ENCODE peak calls at places on chromosome 3, in eight cellular contexts. D is activated CD8-positive, alpha-beta memory T cell treated with anti-CD3 and anti-CD28 coated beads for 48 hours; U is AG10803; I is heart right ventricle; B is heart left ventricle; F is foreskin melanocyte; E is substantia nigra; S is GM12865. C is an unnamed sample.
A peak's percentile ranks its signal among the peaks of the same experiment; 100 is the strongest.

GRCh38 chr3:69200384-69201068 is 78.1 kb upstream of the LMOD3 start:
- DNase-seq in D (no peak), U (peak; percentile 3), I (no peak), B (no peak), F (no peak), E (no peak), S (no peak), C (peak; percentile 45)

GRCh38 chr3:188979236-188979635 is 192.5 kb upstream of the TPRG1 start:
- DNase-seq in D (no peak), U (no peak), I (no peak), B (no peak), F (no peak), E (no peak), S (no peak), C (no peak)

GRCh38 chr3:157130881-157131251 is 29.1 kb downstream of the CCNL1 start:
- DNase-seq in D (no peak), U (no peak), I (no peak), B (no peak), F (no peak), E (no peak), S (no peak), C (no peak)

GRCh38 chr3:63995056-63995576 is 28.2 kb downstream of the PSMD6 start:
- DNase-seq in D (no peak), U (no peak), I (no peak), B (no peak), F (no peak), E (no peak), S (no peak), C (no peak)

GRCh38 chr3:42984701-42985100 is 5.6 kb downstream of the GASK1A start:
- DNase-seq in D (no peak), U (no peak), I (no peak), B (no peak), F (no peak), E (no peak), S (no peak), C (no peak)

GRCh38 chr3:89098964-89099585 is 8.3 kb upstream of the EPHA3 start:
- DNase-seq in D (no peak), U (peak; percentile 66), I (peak; percentile 16), B (no peak), F (peak; percentile 53), E (peak; percentile 11), S (peak; percentile 58), C (peak; percentile 19)

GRCh38 chr3:3403700-3404099 is 224.2 kb upstream of the CRBN start:
- DNase-seq in D (no peak), U (no peak), I (no peak), B (no peak), F (no peak), E (no peak), S (no peak), C (no peak)

GRCh38 chr3:59820352-59820934 is 770.6 kb upstream of the CFAP20DC start:
- DNase-seq in D (no peak), U (peak; percentile 28), I (no peak), B (no peak), F (no peak), E (no peak), S (no peak), C (no peak)

GRCh38 chr3:42683875-42684593 is 1.3 kb upstream of the KLHL40 start:
- DNase-seq in D (no peak), U (peak; percentile 93), I (no peak), B (peak; percentile 88), F (peak; percentile 66), E (peak; percentile 39), S (no peak), C (peak; percentile 90)

GRCh38 chr3:161413127-161413854 is 42.0 kb upstream of the SPTSSB start:
- DNase-seq in D (no peak), U (peak; percentile 15), I (peak; percentile 54), B (peak; percentile 85), F (no peak), E (no peak), S (no peak), C (no peak)

GRCh38 chr3:129824926-129825541 is 68.5 kb downstream of the TMCC1 start:
- DNase-seq in D (no peak), U (peak; percentile 58), I (no peak), B (no peak), F (peak; percentile 20), E (peak; percentile 5), S (peak; percentile 74), C (peak; percentile 22)

GRCh38 chr3:172106989-172107388 is 67.6 kb downstream of the FNDC3B start:
- DNase-seq in D (peak; percentile 30), U (no peak), I (no peak), B (no peak), F (no peak), E (peak; percentile 25), S (peak; percentile 92), C (no peak)

GRCh38 chr3:195160257-195160898 is 110.6 kb downstream of the XXYLT1 start:
- DNase-seq in D (no peak), U (peak; percentile 77), I (no peak), B (no peak), F (no peak), E (no peak), S (no peak), C (peak; percentile 59)

GRCh38 chr3:192726386-192726785 is 955 bp downstream of the FGF12 start:
- DNase-seq in D (no peak), U (no peak), I (no peak), B (no peak), F (no peak), E (no peak), S (no peak), C (no peak)

GRCh38 chr3:55675478-55675877 is 188.4 kb upstream of the WNT5A start:
- DNase-seq in D (no peak), U (no peak), I (no peak), B (no peak), F (no peak), E (no peak), S (peak; percentile 96), C (no peak)

GRCh38 chr3:180594631-180595348 is 7.2 kb upstream of the TTC14 start:
- DNase-seq in D (no peak), U (peak; percentile 51), I (no peak), B (no peak), F (peak; percentile 36), E (no peak), S (peak; percentile 50), C (peak; percentile 20)

GRCh38 chr3:78879516-78879860 is 888.3 kb downstream of the ROBO1 start:
- DNase-seq in D (no peak), U (no peak), I (no peak), B (no peak), F (peak; percentile 56), E (no peak), S (no peak), C (no peak)

GRCh38 chr3:128266453-128266852 is 113.2 kb downstream of the EEFSEC start:
- DNase-seq in D (no peak), U (no peak), I (no peak), B (no peak), F (no peak), E (no peak), S (no peak), C (peak; percentile 48)

GRCh38 chr3:142958707-142959106 is 4.8 kb downstream of the PAQR9 start:
- DNase-seq in D (no peak), U (peak; percentile 35), I (no peak), B (peak; percentile 36), F (no peak), E (no peak), S (no peak), C (peak; percentile 13)

GRCh38 chr3:179015551-179016020 is 56.0 kb downstream of the ZMAT3 start:
- DNase-seq in D (no peak), U (peak; percentile 79), I (no peak), B (no peak), F (peak; percentile 78), E (peak; percentile 43), S (peak; percentile 91), C (peak; percentile 42)

GRCh38 chr3:147398841-147399534 is 7.4 kb downstream of the ZIC4 start:
- DNase-seq in D (no peak), U (no peak), I (no peak), B (no peak), F (no peak), E (no peak), S (no peak), C (no peak)

GRCh38 chr3:64259646-64260045 is 34.4 kb upstream of the PRICKLE2 start:
- DNase-seq in D (no peak), U (peak; percentile 89), I (no peak), B (no peak), F (no peak), E (no peak), S (no peak), C (no peak)

GRCh38 chr3:141646760-141647561 is 91.1 kb upstream of the RNF7 start:
- DNase-seq in D (no peak), U (peak; percentile 62), I (no peak), B (peak; percentile 48), F (peak; percentile 73), E (no peak), S (peak; percentile 39), C (peak; percentile 64)

GRCh38 chr3:138332472-138333073 is 2.9 kb upstream of the NME9 start:
- DNase-seq in D (no peak), U (peak; percentile 60), I (no peak), B (no peak), F (peak; percentile 27), E (no peak), S (peak; percentile 32), C (no peak)

GRCh38 chr3:9970020-9970652 is 16.5 kb downstream of the EMC3 start:
- DNase-seq in D (no peak), U (peak; percentile 85), I (no peak), B (no peak), F (no peak), E (no peak), S (no peak), C (no peak)

GRCh38 chr3:126463521-126463920 is 12.2 kb downstream of the ZXDC start:
- DNase-seq in D (no peak), U (no peak), I (no peak), B (no peak), F (no peak), E (no peak), S (no peak), C (no peak)

GRCh38 chr3:119011528-119011927 is 23.1 kb downstream of the IGSF11 start:
- DNase-seq in D (no peak), U (no peak), I (no peak), B (no peak), F (no peak), E (no peak), S (no peak), C (no peak)

GRCh38 chr3:141894524-141895176 is 18.2 kb downstream of the ATP1B3 start:
- DNase-seq in D (no peak), U (peak; percentile 89), I (no peak), B (no peak), F (peak; percentile 85), E (no peak), S (no peak), C (peak; percentile 32)

GRCh38 chr3:179991877-179992276 is 44.9 kb downstream of the PEX5L start:
- DNase-seq in D (no peak), U (no peak), I (no peak), B (no peak), F (peak; percentile 20), E (no peak), S (no peak), C (no peak)

GRCh38 chr3:33430571-33430970 is 9.6 kb downstream of the UBP1 start:
- DNase-seq in D (no peak), U (no peak), I (no peak), B (no peak), F (no peak), E (no peak), S (no peak), C (no peak)

GRCh38 chr3:104437131-104437750 is 929.5 kb upstream of the ALCAM start:
- DNase-seq in D (no peak), U (peak; percentile 81), I (no peak), B (no peak), F (no peak), E (no peak), S (no peak), C (peak; percentile 57)

GRCh38 chr3:190826018-190826417 is 36.5 kb downstream of the GMNC start:
- DNase-seq in D (no peak), U (peak; percentile 12), I (no peak), B (no peak), F (no peak), E (no peak), S (no peak), C (no peak)

GRCh38 chr3:23926246-23926645 is 9.3 kb downstream of the RPL15 start:
- DNase-seq in D (no peak), U (no peak), I (no peak), B (no peak), F (no peak), E (no peak), S (no peak), C (no peak)

GRCh38 chr3:158272071-158272470 is 162.2 kb downstream of the RSRC1 start:
- DNase-seq in D (no peak), U (no peak), I (no peak), B (no peak), F (no peak), E (no peak), S (no peak), C (no peak)